ENCODE peak calls at places on chromosomes 16 and 17, in ten cellular contexts. B, J, Y, A, E, O, K, P, H and X are unnamed samples.

GRCh38 chr16:77868478-77868877 is 80.1 kb downstream of the VAT1L start:
- DNase-seq in B (no peak), J (no peak), Y (no peak), A (no peak), E (peak; percentile 29), O (no peak), K (no peak), P (no peak), H (no peak), X (peak; percentile 37)

GRCh38 chr17:42748906-42749798 is 4.3 kb upstream of the EZH1 start:
- DNase-seq in B (no peak), J (no peak), Y (no peak), A (no peak), E (no peak), O (no peak), K (no peak), P (no peak), H (no peak), X (no peak)

GRCh38 chr17:75460295-75460694 is 3.9 kb downstream of the TMEM94 start:
- DNase-seq in B (no peak), J (no peak), Y (no peak), A (no peak), E (no peak), O (no peak), K (no peak), P (no peak), H (no peak), X (no peak)

GRCh38 chr17:81636505-81637288 is at the start of the genes NPLOC4 and TSPAN10:
- DNase-seq in B (peak; percentile 66), J (peak; percentile 96), Y (peak; percentile 75), A (peak; percentile 71), E (peak; percentile 86), O (peak; percentile 91), K (peak; percentile 88), P (peak; percentile 88), H (peak; percentile 95), X (peak; percentile 92)

GRCh38 chr17:45090711-45091110 is 29.6 kb downstream of the NMT1 start:
- DNase-seq in B (no peak), J (no peak), Y (no peak), A (no peak), E (no peak), O (no peak), K (no peak), P (no peak), H (no peak), X (no peak)

GRCh38 chr17:48543854-48544355 is 1.0 kb downstream of the HOXB2 start:
- DNase-seq in B (no peak), J (no peak), Y (no peak), A (no peak), E (no peak), O (no peak), K (no peak), P (no peak), H (no peak), X (no peak)

GRCh38 chr17:55433629-55434422 is 12.2 kb upstream of the MMD start:
- DNase-seq in B (no peak), J (no peak), Y (no peak), A (no peak), E (no peak), O (no peak), K (peak; percentile 64), P (no peak), H (no peak), X (no peak)

GRCh38 chr17:61467416-61468262 is 15.4 kb downstream of the TBX4 start:
- DNase-seq in B (no peak), J (no peak), Y (no peak), A (peak; percentile 59), E (no peak), O (peak; percentile 69), K (peak; percentile 32), P (no peak), H (peak; percentile 53), X (peak; percentile 16)

GRCh38 chr17:76444518-76445311 is 8.2 kb downstream of the UBE2O start:
- DNase-seq in B (no peak), J (no peak), Y (no peak), A (no peak), E (no peak), O (no peak), K (no peak), P (no peak), H (no peak), X (peak; percentile 51)

GRCh38 chr17:82300707-82301270 is 16.6 kb downstream of the CD7 start:
- DNase-seq in B (no peak), J (peak; percentile 88), Y (no peak), A (no peak), E (peak; percentile 89), O (peak; percentile 84), K (peak; percentile 84), P (peak; percentile 77), H (peak; percentile 91), X (peak; percentile 72)

GRCh38 chr16:69311533-69312388 is 611 bp downstream of the VPS4A start:
- DNase-seq in B (no peak), J (peak; percentile 89), Y (no peak), A (no peak), E (peak; percentile 32), O (peak; percentile 68), K (peak; percentile 46), P (no peak), H (no peak), X (peak; percentile 68)

GRCh38 chr17:44918006-44918405 is 2.7 kb upstream of the GFAP start:
- DNase-seq in B (no peak), J (no peak), Y (no peak), A (no peak), E (no peak), O (no peak), K (no peak), P (no peak), H (peak; percentile 15), X (no peak)

GRCh38 chr16:72560617-72561016 is 388.7 kb upstream of the PMFBP1 start:
- DNase-seq in B (no peak), J (no peak), Y (no peak), A (no peak), E (no peak), O (no peak), K (no peak), P (no peak), H (no peak), X (no peak)

GRCh38 chr16:11159189-11159588 is 96.8 kb downstream of the SOCS1 start:
- DNase-seq in B (no peak), J (no peak), Y (no peak), A (no peak), E (no peak), O (no peak), K (no peak), P (no peak), H (no peak), X (no peak)
- TF ChIP-seq CTCF in B (no peak), J (no peak), Y (no peak), A (no peak), E (no peak), O (no peak), K (no peak), P (no peak), H (no peak), X (no peak)

GRCh38 chr17:17557796-17558195 is 33.7 kb downstream of the PEMT start:
- DNase-seq in B (no peak), J (peak; percentile 47), Y (no peak), A (no peak), E (no peak), O (no peak), K (no peak), P (peak; percentile 70), H (no peak), X (no peak)

GRCh38 chr17:17560975-17561374 is 30.5 kb downstream of the PEMT start:
- DNase-seq in B (no peak), J (no peak), Y (no peak), A (no peak), E (no peak), O (no peak), K (no peak), P (no peak), H (no peak), X (no peak)

GRCh38 chr17:17560167-17560566 is 31.3 kb downstream of the PEMT start:
- DNase-seq in B (no peak), J (no peak), Y (no peak), A (no peak), E (no peak), O (no peak), K (no peak), P (no peak), H (no peak), X (no peak)

GRCh38 chr17:17558431-17558830 is 33.1 kb downstream of the PEMT start:
- DNase-seq in B (no peak), J (no peak), Y (no peak), A (no peak), E (no peak), O (no peak), K (no peak), P (no peak), H (no peak), X (no peak)

GRCh38 chr17:17559164-17559563 is 32.3 kb downstream of the PEMT start:
- DNase-seq in B (no peak), J (peak; percentile 34), Y (no peak), A (no peak), E (no peak), O (no peak), K (no peak), P (no peak), H (no peak), X (no peak)
- H3K4me3 ChIP-seq in B (no peak overlapping the region), J (no peak overlapping the region), Y (no peak overlapping the region), A (no peak overlapping the region), E (no peak overlapping the region), O (no peak overlapping the region), K (no peak overlapping the region), P (no peak overlapping the region), H (no peak overlapping the region), X (no peak overlapping the region)

GRCh38 chr16:31477220-31478216 is 5.4 kb upstream of the SLC5A2 start:
- DNase-seq in B (no peak), J (peak; percentile 95), Y (no peak), A (no peak), E (peak; percentile 67), O (peak; percentile 30), K (peak; percentile 92), P (no peak), H (peak; percentile 94), X (no peak)
- TF ChIP-seq CTCF in B (no peak), J (peak; percentile 42), Y (no peak), A (peak; percentile 41), E (no peak), O (no peak), K (peak; percentile 38), P (no peak), H (peak; percentile 32), X (no peak)

GRCh38 chr16:81004646-81005353 is 1.9 kb downstream of the CMC2 start:
- DNase-seq in B (no peak), J (no peak), Y (no peak), A (peak; percentile 63), E (peak; percentile 37), O (no peak), K (no peak), P (no peak), H (no peak), X (peak; percentile 69)

GRCh38 chr16:81001330-81001729 is 5.4 kb downstream of the CMC2 start:
- DNase-seq in B (no peak), J (no peak), Y (no peak), A (no peak), E (no peak), O (no peak), K (no peak), P (no peak), H (no peak), X (no peak)

GRCh38 chr16:81003610-81004460 is 2.9 kb downstream of the CMC2 start:
- DNase-seq in B (no peak), J (no peak), Y (no peak), A (no peak), E (peak; percentile 39), O (no peak), K (no peak), P (no peak), H (no peak), X (peak; percentile 31)

GRCh38 chr16:81000873-81001272 is 5.8 kb downstream of the CMC2 start:
- DNase-seq in B (no peak), J (no peak), Y (no peak), A (no peak), E (no peak), O (no peak), K (no peak), P (no peak), H (no peak), X (no peak)

GRCh38 chr16:81003064-81003463 is 3.6 kb downstream of the CMC2 start:
- DNase-seq in B (no peak), J (no peak), Y (no peak), A (no peak), E (no peak), O (no peak), K (no peak), P (no peak), H (no peak), X (no peak)
- H3K4me3 ChIP-seq in B (no peak overlapping the region), J (no peak overlapping the region), Y (no peak overlapping the region), A (no peak overlapping the region), E (no peak overlapping the region), O (no peak overlapping the region), K (no peak overlapping the region), P (no peak overlapping the region), H (no peak overlapping the region), X (no peak overlapping the region)